ENCODE peak calls at places on chromosomes 5 and 9, in six cellular contexts. Z is IMR-90, C is fibroblast of lung, A is SK-N-SH, E is stomach, D is pancreas. W is an unnamed sample.

GRCh38 chr5:125140220-125140619 is 393.8 kb upstream of the ZNF608 start:
- DNase-seq in Z (peak; percentile 45), C (no peak), A (no peak), E (no peak), D (no peak), W (no peak)

GRCh38 chr9:132944294-132945185 is at the start of gene TSC1:
- DNase-seq in Z (peak; percentile 94), C (peak; percentile 97), A (peak; percentile 97), E (peak; percentile 97), D (peak; percentile 97), W (peak; percentile 99)

GRCh38 chr5:68171101-68171558 is 44.4 kb upstream of the PIK3R1 start:
- DNase-seq in Z (peak; percentile 11), C (peak; percentile 62), A (no peak), E (peak; percentile 31), D (peak; percentile 16), W (peak; percentile 82)

GRCh38 chr5:1131191-1131621 is 19.3 kb upstream of the SLC12A7 start:
- DNase-seq in Z (no peak), C (no peak), A (no peak), E (peak; percentile 61), D (no peak), W (peak; percentile 78)

GRCh38 chr5:110413856-110414255 is 312.6 kb downstream of the TMEM232 start:
- DNase-seq in Z (no peak), C (peak; percentile 84), A (no peak), E (no peak), D (no peak), W (no peak)

GRCh38 chr9:130332384-130332926 is 66.9 kb downstream of the HMCN2 start:
- DNase-seq in Z (no peak), C (no peak), A (no peak), E (no peak), D (no peak), W (no peak)

GRCh38 chr5:129966071-129966470 is 61.8 kb downstream of the CHSY3 start:
- DNase-seq in Z (no peak), C (no peak), A (no peak), E (no peak), D (no peak), W (no peak)

GRCh38 chr9:99572529-99572928 is 249.2 kb upstream of the NR4A3 start:
- DNase-seq in Z (no peak), C (no peak), A (no peak), E (no peak), D (no peak), W (no peak)

GRCh38 chr5:179198865-179199645 is 138.9 kb downstream of the ZNF354C start:
- DNase-seq in Z (no peak), C (no peak), A (no peak), E (no peak), D (no peak), W (peak; percentile 47)

GRCh38 chr9:98807811-98808195 is 333 bp downstream of the GALNT12 start:
- DNase-seq in Z (no peak), C (peak; percentile 33), A (no peak), E (no peak), D (no peak), W (no peak)

GRCh38 chr5:143546394-143546793 is 142.9 kb upstream of the NR3C1 start:
- DNase-seq in Z (no peak), C (no peak), A (no peak), E (no peak), D (no peak), W (no peak)

GRCh38 chr9:115630126-115630840 is 512.3 kb upstream of the TNC start:
- DNase-seq in Z (no peak), C (no peak), A (no peak), E (no peak), D (no peak), W (no peak)

GRCh38 chr5:51326844-51327243 is 56.4 kb upstream of the ISL1 start:
- DNase-seq in Z (no peak), C (no peak), A (no peak), E (no peak), D (no peak), W (no peak)

GRCh38 chr9:35746583-35746982 is 2.4 kb downstream of the GBA2 start:
- DNase-seq in Z (no peak), C (no peak), A (no peak), E (no peak), D (no peak), W (no peak)

GRCh38 chr5:93621340-93621872 is 38.4 kb downstream of the NR2F1 start:
- DNase-seq in Z (peak; percentile 70), C (peak; percentile 92), A (peak; percentile 88), E (peak; percentile 53), D (peak; percentile 68), W (peak; percentile 95)

GRCh38 chr5:111781200-111781599 is 24.2 kb upstream of the NREP start:
- DNase-seq in Z (peak; percentile 67), C (peak; percentile 81), A (no peak), E (peak; percentile 34), D (no peak), W (no peak)

GRCh38 chr5:106727071-106727470 is 943.7 kb downstream of the EFNA5 start:
- DNase-seq in Z (no peak), C (no peak), A (no peak), E (no peak), D (no peak), W (no peak)

GRCh38 chr9:19161257-19162025 is 34.1 kb upstream of the PLIN2 start:
- DNase-seq in Z (peak; percentile 99), C (peak; percentile 94), A (no peak), E (peak; percentile 50), D (peak; percentile 38), W (no peak)

GRCh38 chr9:84722388-84722989 is 53.0 kb downstream of the NTRK2 start:
- DNase-seq in Z (no peak), C (no peak), A (no peak), E (no peak), D (no peak), W (no peak)

GRCh38 chr5:133391349-133392136 is 220.8 kb downstream of the FSTL4 start:
- DNase-seq in Z (no peak), C (no peak), A (no peak), E (no peak), D (no peak), W (no peak)

GRCh38 chr5:40166757-40167156 is 513.0 kb upstream of the PTGER4 start:
- DNase-seq in Z (peak; percentile 44), C (peak; percentile 5), A (no peak), E (no peak), D (no peak), W (no peak)

GRCh38 chr5:40165106-40165788 is 514.5 kb upstream of the PTGER4 start:
- DNase-seq in Z (no peak), C (no peak), A (no peak), E (no peak), D (no peak), W (no peak)

GRCh38 chr5:40167283-40167682 is 512.4 kb upstream of the PTGER4 start:
- DNase-seq in Z (no peak), C (no peak), A (no peak), E (no peak), D (no peak), W (no peak)

GRCh38 chr5:40160435-40160834 is 519.3 kb upstream of the PTGER4 start:
- DNase-seq in Z (peak; percentile 17), C (no peak), A (no peak), E (no peak), D (no peak), W (no peak)

GRCh38 chr5:40165789-40166728 is 513.7 kb upstream of the PTGER4 start:
- DNase-seq in Z (peak; percentile 19), C (no peak), A (no peak), E (no peak), D (no peak), W (no peak)
- TF ChIP-seq CTCF in Z (peak; percentile 27), C (no peak), A (no peak), E (no peak), D (no peak), W (no peak)

DNA sequence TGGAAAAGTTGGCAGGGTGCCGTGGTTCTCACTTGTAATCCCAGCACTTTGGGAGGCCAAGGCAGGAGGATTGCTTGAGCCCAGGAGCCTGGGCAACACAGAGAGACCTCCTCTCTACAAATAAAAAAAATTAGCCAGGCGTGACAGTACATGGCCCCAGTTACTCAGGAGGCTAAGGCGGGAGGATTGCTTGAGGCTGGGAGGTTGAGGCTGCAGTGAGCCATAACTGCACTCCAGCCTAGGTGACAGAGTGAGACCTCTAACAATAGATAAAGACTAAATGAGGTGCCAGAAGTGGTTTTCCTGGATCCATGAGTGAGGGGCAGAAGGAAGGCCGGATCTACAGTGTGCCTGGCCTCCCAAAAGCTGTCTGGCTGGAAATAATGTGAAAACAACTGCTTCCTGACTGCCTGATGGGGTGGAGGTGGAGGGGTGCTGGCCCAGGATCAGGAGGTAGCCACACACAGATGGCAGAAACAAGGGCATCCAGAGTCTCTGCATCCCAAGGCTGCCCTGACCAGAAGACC is 4.1 kb downstream of the SHB start:
- DNase-seq in Z (no peak), C (no peak), A (no peak), E (no peak), D (no peak), W (no peak)
- H3K4me1 ChIP-seq in Z (peaks cover 37% of the 10 kb centered on the region), C (peaks cover 22% of the 10 kb centered on the region), A (peaks cover 64% of the 10 kb centered on the region), E (peaks cover 87% of the 10 kb centered on the region), D (peaks cover 9% of the 10 kb centered on the region), W (peaks cover 17% of the 10 kb centered on the region)

GRCh38 chr5:149414405-149415244 is 35.5 kb upstream of the IL17B start:
- DNase-seq in Z (peak; percentile 79), C (peak; percentile 66), A (no peak), E (no peak), D (no peak), W (no peak)
- H3K27ac ChIP-seq in Z (peak overlapping the region; percentile 88), C (peak overlapping the region; percentile 84), A (peak overlapping the region; percentile 65), E (peak overlapping the region; percentile 28), D (no peak overlapping the region), W (no peak overlapping the region)

DNA sequence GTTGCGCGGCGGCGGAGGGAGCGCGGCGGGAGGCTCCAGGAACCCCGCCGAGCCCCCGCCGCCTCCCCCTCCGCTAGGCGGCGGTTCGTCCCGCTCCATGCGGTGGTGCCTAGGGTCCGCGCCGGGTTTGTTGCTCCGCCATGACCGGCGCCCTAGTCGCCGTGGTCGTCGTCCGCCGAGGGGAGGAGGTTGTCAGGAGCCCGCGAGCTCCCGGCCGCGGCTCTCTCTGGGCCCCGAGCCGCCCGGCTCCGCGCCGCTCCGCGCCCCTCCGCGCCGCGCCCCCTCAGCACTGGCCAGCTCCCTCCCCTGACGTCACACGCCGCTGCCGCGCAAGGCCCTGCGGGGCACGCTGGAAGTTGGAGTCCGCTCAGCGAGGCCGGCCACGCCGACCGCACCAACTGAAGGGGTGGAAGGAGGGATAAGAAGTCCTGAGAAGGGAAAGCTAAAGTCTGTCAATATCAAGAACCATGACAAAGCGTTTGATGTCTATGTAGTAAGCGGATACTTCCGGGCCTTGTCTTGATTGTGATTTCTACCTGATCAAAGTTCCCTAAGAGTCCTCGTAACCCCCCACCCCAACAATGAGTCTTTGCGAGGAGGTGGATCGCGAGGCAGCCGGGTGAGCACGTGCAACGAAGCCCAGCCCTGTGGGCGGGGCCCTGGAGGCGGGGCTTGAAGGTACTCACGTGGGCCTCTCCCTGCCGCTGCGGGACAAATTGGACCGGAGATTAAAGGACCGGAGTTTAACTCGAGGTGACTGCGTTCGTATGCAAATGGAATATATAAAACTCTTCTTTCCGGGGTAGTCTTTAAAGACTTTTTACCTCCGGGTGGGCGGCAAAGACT is at the start of gene NR6A1:
- DNase-seq in Z (peak; percentile 95), C (peak; percentile 95), A (peak; percentile 98), E (peak; percentile 98), D (peak; percentile 98), W (peak; percentile 98)
- TF ChIP-seq CTCF in Z (no peak), C (peak; percentile 7), A (peak; percentile 47), E (no peak), D (no peak), W (no peak)

GRCh38 chr5:147063971-147064370 is 170.9 kb upstream of the STK32A start:
- DNase-seq in Z (no peak), C (no peak), A (peak; percentile 6), E (no peak), D (no peak), W (no peak)
- H3K4me1 ChIP-seq in Z (no peaks in the 10 kb centered on the region), C (no peaks in the 10 kb centered on the region), A (peaks cover 5% of the 10 kb centered on the region), E (no peaks in the 10 kb centered on the region), D (no peaks in the 10 kb centered on the region), W (no peaks in the 10 kb centered on the region)